ENCODE peak calls at places on chromosomes 16 and 17, in seven cellular contexts. Y is transverse colon, S is prostate gland, C is HCT116, X is H1, M is upper lobe of left lung, W is spleen. N is an unnamed sample.

GRCh38 chr17:45031231-45032149 is 19.9 kb downstream of the DCAKD start:
- DNase-seq in Y (no peak), S (no peak), C (no peak), X (no peak), M (no peak), W (no peak), N (no peak)

GRCh38 chr16:81451753-81452680 is 7.4 kb downstream of the CMIP start:
- DNase-seq in Y (peak), S (no peak), C (no peak), X (no peak), M (peak), W (no peak), N (no peak)

GRCh38 chr17:47192549-47192948 is 3.5 kb upstream of the CDC27 start:
- DNase-seq in Y (no peak), S (no peak), C (no peak), X (no peak), M (no peak), W (no peak), N (no peak)

GRCh38 chr16:86768999-86769398 is 190.7 kb downstream of the FOXL1 start:
- DNase-seq in Y (no peak), S (no peak), C (no peak), X (no peak), M (no peak), W (no peak), N (no peak)

GRCh38 chr16:8194795-8195194 is 395.5 kb downstream of the TMEM114 start:
- DNase-seq in Y (no peak), S (no peak), C (no peak), X (peak), M (no peak), W (no peak), N (no peak)

GRCh38 chr17:33964344-33964979 is 290.6 kb upstream of the CCL2 start:
- DNase-seq in Y (peak), S (no peak), C (no peak), X (no peak), M (no peak), W (no peak), N (no peak)

GRCh38 chr17:70454377-70454776 is 285.0 kb downstream of the KCNJ2 start:
- DNase-seq in Y (no peak), S (no peak), C (no peak), X (no peak), M (no peak), W (no peak), N (no peak)

GRCh38 chr16:22317001-22317530 is 19.9 kb downstream of the POLR3E start:
- DNase-seq in Y (no peak), S (no peak), C (no peak), X (no peak), M (no peak), W (no peak), N (no peak)

GRCh38 chr17:8741771-8742170 is 2.9 kb downstream of the CCDC42 start:
- DNase-seq in Y (no peak), S (no peak), C (no peak), X (no peak), M (no peak), W (peak), N (no peak)

GRCh38 chr16:3467920-3468319 is 24.4 kb downstream of the NAA60 start:
- DNase-seq in Y (no peak), S (no peak), C (no peak), X (no peak), M (no peak), W (no peak), N (no peak)

GRCh38 chr17:39746145-39746461 is 8.4 kb downstream of the GRB7 start:
- DNase-seq in Y (no peak), S (no peak), C (no peak), X (no peak), M (no peak), W (peak), N (no peak)

GRCh38 chr16:78443780-78444422 is 344.4 kb downstream of the WWOX start:
- DNase-seq in Y (no peak), S (no peak), C (no peak), X (no peak), M (no peak), W (no peak), N (peak)

GRCh38 chr16:2212362-2213324 is 2.0 kb upstream of the BRICD5 start:
- DNase-seq in Y (no peak), S (peak), C (no peak), X (no peak), M (peak), W (no peak), N (no peak)
- TF ChIP-seq POLR2A in Y (no peak), S (no peak), C (peak), X (no peak), M (no peak), W (no peak), N (no peak)

GRCh38 chr16:11851301-11852091 is at the start of gene RSL1D1:
- DNase-seq in Y (peak), S (peak), C (peak), X (peak), M (peak), W (peak), N (peak)

GRCh38 chr16:11848842-11849241 is 2.5 kb downstream of the RSL1D1 start:
- DNase-seq in Y (no peak), S (no peak), C (no peak), X (no peak), M (no peak), W (no peak), N (no peak)

GRCh38 chr16:11857161-11857560 is 5.8 kb upstream of the RSL1D1 start:
- DNase-seq in Y (no peak), S (no peak), C (no peak), X (no peak), M (no peak), W (no peak), N (no peak)

GRCh38 chr16:11852092-11852809 is 909 bp upstream of the RSL1D1 start:
- DNase-seq in Y (no peak), S (no peak), C (no peak), X (no peak), M (no peak), W (no peak), N (no peak)
- H3K27ac ChIP-seq in Y (peak), S (peak), C (peak), X (no peak), M (peak), W (peak), N (peak)

DNA sequence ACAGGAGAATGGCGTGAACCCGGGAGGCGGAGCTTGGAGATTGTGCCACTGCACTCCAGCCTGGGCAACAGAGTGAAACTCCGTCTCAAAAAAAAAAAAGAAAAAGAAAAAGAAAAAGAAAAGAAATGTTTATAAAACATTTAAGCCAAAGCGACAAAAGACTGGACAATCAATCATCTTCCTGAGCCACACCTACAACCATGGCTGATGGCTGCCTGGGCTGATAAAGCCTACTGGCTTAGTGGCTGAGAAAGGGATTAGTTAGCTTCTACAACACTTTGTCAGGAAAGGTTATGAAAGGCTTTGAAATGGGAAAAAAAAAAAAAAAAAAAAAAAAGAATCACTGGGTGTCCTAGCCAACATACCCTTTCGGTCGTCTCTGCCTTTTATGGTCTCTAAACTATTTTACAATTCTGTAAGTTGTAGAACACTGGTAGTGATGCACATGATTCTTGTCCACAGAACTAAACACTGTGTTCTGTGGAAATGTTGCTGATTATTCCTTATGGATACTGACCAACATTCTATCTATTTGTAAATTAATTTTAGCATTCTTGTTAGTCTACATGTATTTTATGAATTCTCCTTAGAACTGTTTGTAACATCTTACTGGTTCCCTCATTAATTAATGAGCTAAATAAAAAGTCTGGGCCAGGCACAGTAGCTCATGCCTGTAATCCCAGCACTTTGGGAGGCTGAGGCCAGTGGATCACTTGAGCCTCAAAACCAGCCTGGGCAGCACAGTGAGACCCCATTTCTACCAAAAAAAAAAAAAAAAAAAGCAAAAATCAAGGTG is 45.5 kb downstream of the ZZEF1 start:
- DNase-seq in Y (no peak), S (no peak), C (no peak), X (no peak), M (no peak), W (no peak), N (no peak)
- TF ChIP-seq POLR2AphosphoS5 in Y (no peak), S (no peak), C (no peak), X (no peak), M (no peak), W (no peak), N (no peak)

DNA sequence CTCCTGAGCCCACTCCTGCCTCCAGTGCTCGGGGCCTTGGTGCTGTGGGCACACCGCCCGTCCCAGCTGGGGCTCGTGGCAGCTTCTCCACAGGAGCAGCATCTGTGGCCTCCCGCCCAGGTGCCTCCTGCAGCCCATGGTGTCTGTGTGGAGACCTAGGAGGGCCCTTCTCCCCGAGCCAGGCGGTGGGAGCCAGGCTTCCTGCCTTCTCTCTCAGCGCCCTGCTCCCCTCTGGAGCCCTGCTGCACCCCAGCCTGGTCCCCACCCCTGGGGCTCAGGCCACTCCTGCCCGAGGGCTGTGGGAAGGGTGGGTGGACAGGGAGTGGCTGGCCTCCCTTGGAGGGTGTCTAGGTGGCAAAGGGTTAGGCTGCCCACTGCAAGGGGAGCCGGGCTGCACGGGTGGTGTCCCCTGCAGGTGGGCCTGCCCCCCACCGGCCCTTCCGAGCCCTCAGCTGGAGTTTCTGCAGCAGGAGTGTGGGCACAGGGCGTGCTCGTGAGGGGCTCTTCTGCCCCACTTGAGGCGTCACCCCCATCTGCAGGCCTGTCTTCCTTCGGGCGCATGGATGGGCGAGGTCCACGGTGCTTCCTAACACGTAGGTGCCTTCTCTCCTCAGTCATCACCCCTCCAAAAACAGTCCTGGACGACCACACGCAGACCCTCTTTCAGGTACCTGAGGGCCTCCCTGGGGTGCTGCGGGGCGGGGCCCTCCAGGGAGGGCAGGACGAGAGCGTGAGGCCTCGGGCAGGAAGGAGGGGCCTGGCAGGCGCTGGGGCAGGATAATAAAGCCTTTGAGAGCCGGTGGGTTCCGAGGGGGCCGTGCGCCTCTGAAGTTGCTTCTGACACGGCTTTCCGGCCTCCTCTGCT is 10.8 kb downstream of the CENPX start:
- DNase-seq in Y (no peak), S (no peak), C (no peak), X (no peak), M (no peak), W (no peak), N (no peak)
- TF ChIP-seq POLR2A in Y (no peak), S (no peak), C (no peak), X (no peak), M (no peak), W (no peak), N (no peak)

GRCh38 chr17:76515291-76515949 is 14.2 kb upstream of the RHBDF2 start:
- DNase-seq in Y (peak), S (peak), C (no peak), X (no peak), M (peak), W (peak), N (no peak)
- H3K27ac ChIP-seq in Y (peak), S (peak), C (no peak), X (no peak), M (peak), W (peak), N (peak)

GRCh38 chr17:38451030-38451839 is 23.0 kb downstream of the ARHGAP23 start:
- DNase-seq in Y (no peak), S (no peak), C (no peak), X (peak), M (no peak), W (no peak), N (no peak)
- TF ChIP-seq POLR2AphosphoS5 in Y (no peak), S (peak), C (no peak), X (peak), M (peak), W (peak), N (no peak)

GRCh38 chr16:46748775-46749705 is 896 bp upstream of the MYLK3 start:
- DNase-seq in Y (no peak), S (no peak), C (no peak), X (no peak), M (no peak), W (peak), N (no peak)

GRCh38 chr16:46746821-46747776 is 1.0 kb downstream of the MYLK3 start:
- DNase-seq in Y (no peak), S (no peak), C (no peak), X (no peak), M (no peak), W (peak), N (no peak)

GRCh38 chr16:46745594-46745993 is 2.5 kb downstream of the MYLK3 start:
- DNase-seq in Y (no peak), S (no peak), C (no peak), X (no peak), M (no peak), W (no peak), N (no peak)

GRCh38 chr16:46751381-46751780 is 3.2 kb upstream of the MYLK3 start:
- DNase-seq in Y (no peak), S (no peak), C (no peak), X (no peak), M (no peak), W (peak), N (no peak)

DNA sequence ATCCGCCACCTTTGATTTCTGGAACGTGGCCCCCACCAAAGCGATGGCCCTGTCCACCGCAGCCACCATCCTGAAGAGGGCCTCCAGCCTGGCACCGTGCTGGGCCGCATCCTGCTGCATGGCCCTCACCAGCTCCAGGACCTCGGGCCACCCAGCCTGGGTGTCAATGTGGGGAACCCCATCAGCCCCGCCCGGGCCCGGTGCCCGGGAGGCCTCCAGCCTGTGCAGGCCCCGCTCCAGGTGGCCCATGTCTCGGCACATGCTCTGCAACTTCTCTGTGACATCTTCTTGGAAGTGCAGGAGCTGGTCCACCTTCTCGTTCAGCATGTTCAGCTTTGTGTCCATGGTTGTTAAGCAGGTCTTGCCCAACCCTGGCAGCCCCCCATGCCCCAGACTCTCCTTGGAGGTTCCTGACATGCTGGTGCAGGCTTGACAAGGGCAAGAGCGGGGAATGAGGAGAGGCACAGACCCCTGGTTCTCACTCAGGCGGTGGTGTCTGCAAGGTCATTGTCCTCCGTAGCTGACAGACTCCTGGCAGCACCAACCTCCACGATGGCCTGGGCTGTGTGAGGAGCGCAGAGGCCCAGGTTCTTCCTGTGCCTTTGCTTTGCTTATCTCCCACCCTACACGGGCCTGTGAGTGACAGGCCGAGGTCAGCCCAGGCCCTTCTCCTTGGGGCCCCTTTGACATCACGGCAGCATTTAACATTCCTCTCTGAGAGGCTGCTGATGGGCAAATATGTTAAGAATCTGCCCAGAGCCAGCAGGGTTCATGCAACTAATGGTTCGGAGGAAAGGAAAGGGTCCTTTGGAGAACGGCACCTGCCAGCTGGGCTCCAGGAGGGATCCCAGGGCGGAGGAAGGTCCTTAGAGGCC is at the start of gene MYLK3:
- DNase-seq in Y (no peak), S (no peak), C (no peak), X (peak), M (no peak), W (peak), N (no peak)
- TF ChIP-seq POLR2A in Y (no peak), S (no peak), C (no peak), X (no peak), M (no peak), W (no peak), N (no peak)

GRCh38 chr16:67857547-67858233 is 10.2 kb upstream of the CENPT start:
- DNase-seq in Y (peak), S (peak), C (no peak), X (no peak), M (peak), W (no peak), N (no peak)
- H3K27ac ChIP-seq in Y (peak), S (no peak), C (no peak), X (peak), M (peak), W (no peak), N (peak)

GRCh38 chr16:51155901-51156810 is 5.1 kb upstream of the SALL1 start:
- DNase-seq in Y (no peak), S (no peak), C (no peak), X (no peak), M (no peak), W (no peak), N (no peak)

GRCh38 chr16:51154271-51155171 is 3.5 kb upstream of the SALL1 start:
- DNase-seq in Y (no peak), S (no peak), C (no peak), X (no peak), M (no peak), W (no peak), N (no peak)

GRCh38 chr16:51156836-51157235 is 5.8 kb upstream of the SALL1 start:
- DNase-seq in Y (no peak), S (no peak), C (no peak), X (no peak), M (no peak), W (no peak), N (no peak)

GRCh38 chr16:51153275-51153991 is 2.4 kb upstream of the SALL1 start:
- DNase-seq in Y (no peak), S (no peak), C (no peak), X (no peak), M (no peak), W (no peak), N (no peak)

DNA sequence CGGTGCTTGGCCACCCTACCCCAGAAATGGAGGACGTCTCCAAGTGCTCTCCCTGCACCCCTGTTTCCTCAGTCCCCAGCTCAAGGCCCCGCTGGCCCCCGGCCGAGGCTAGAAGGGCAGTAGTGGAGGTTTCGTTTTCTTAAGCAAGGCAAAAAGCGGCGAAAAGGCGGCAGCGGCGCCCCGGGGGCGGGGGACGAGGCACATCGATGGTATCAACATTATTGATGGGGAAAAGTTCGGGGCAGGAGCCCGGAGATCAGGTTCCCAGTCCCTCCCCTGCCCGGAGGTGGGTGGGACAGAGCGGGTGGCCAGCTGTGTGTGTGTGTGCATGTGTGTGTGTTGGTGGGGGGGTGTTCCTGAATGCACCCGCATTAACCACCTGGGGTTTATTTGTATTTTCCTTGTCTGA is 4.1 kb upstream of the SALL1 start:
- DNase-seq in Y (no peak), S (no peak), C (no peak), X (no peak), M (no peak), W (no peak), N (no peak)
- TF ChIP-seq POLR2AphosphoS5 in Y (no peak), S (no peak), C (no peak), X (no peak), M (no peak), W (no peak), N (no peak)